ENCODE peak calls at places on chromosome 3, in ten cellular contexts. N is AG04449, O is heart right ventricle, R is A549, Z is fibroblast of mammary gland, E is mesothelial cell of epicardium, V is WTC11, Q is ovary, I is transverse colon, U is fibroblast of lung. T is an unnamed sample.

GRCh38 chr3:52742418-52743041 is 28.2 kb downstream of the NEK4 start:
- DNase-seq in O (no peak), R (peak), V (no peak), Z (peak), N (no peak), Q (no peak), U (peak), I (no peak), E (no peak), T (no peak)

GRCh38 chr3:152021951-152022461 is 148.6 kb downstream of the SUCNR1 start:
- DNase-seq in V (no peak), E (no peak), I (no peak), Z (peak), N (no peak), Q (no peak), R (peak), O (no peak), U (peak), T (no peak)

GRCh38 chr3:43638594-43639447 is 17.0 kb upstream of the ANO10 start:
- DNase-seq in Q (no peak), E (no peak), I (peak), U (peak), R (no peak), O (no peak), V (peak), Z (no peak), N (no peak), T (no peak)

GRCh38 chr3:66858656-66859381 is 139.3 kb upstream of the KBTBD8 start:
- DNase-seq in E (no peak), N (no peak), I (no peak), Q (no peak), O (no peak), V (peak), Z (no peak), R (no peak), U (no peak), T (no peak)

GRCh38 chr3:62876064-62876463 is 848 bp upstream of the CADPS start:
- DNase-seq in Q (peak), E (peak), N (no peak), U (peak), R (no peak), O (peak), Z (peak), I (peak), V (peak), T (no peak)

GRCh38 chr3:122586918-122587317 is 9.5 kb downstream of the PARP15 start:
- DNase-seq in V (no peak), U (no peak), Z (no peak), N (no peak), I (no peak), R (no peak), Q (no peak), E (no peak), O (no peak), T (no peak)

GRCh38 chr3:88824646-88825303 is 282.6 kb upstream of the EPHA3 start:
- DNase-seq in R (no peak), V (no peak), N (no peak), Z (no peak), U (peak), E (no peak), Q (no peak), O (no peak), I (no peak), T (no peak)

GRCh38 chr3:31732548-31732947 is 199.8 kb downstream of the STT3B start:
- DNase-seq in R (no peak), U (no peak), E (no peak), I (no peak), N (no peak), V (no peak), Q (no peak), O (no peak), Z (no peak), T (no peak)

GRCh38 chr3:87901141-87901540 is 157.7 kb downstream of the CGGBP1 start:
- DNase-seq in V (no peak), Z (no peak), R (no peak), N (no peak), Q (no peak), U (no peak), I (no peak), O (no peak), E (no peak), T (no peak)

GRCh38 chr3:102106421-102107097 is 257.2 kb downstream of the NFKBIZ start:
- DNase-seq in Z (peak), Q (no peak), I (no peak), O (no peak), R (no peak), U (peak), V (no peak), N (peak), E (no peak), T (no peak)

GRCh38 chr3:87307805-87308204 is 31.4 kb upstream of the POU1F1 start:
- DNase-seq in Z (peak), V (no peak), Q (no peak), R (no peak), I (no peak), U (no peak), N (no peak), O (no peak), E (no peak), T (no peak)

GRCh38 chr3:129651316-129652202 is 45.1 kb upstream of the PLXND1 start:
- DNase-seq in V (peak), N (peak), I (no peak), Q (peak), Z (peak), O (no peak), E (no peak), U (peak), R (peak), T (no peak)

GRCh38 chr3:171896341-171896740 is 53.2 kb downstream of the TMEM212 start:
- DNase-seq in Z (no peak), V (no peak), R (no peak), O (no peak), Q (no peak), U (no peak), E (no peak), I (no peak), N (no peak), T (no peak)

GRCh38 chr3:50211930-50212329 is 6.9 kb downstream of the SLC38A3 start:
- DNase-seq in I (no peak), Q (no peak), Z (peak), U (no peak), R (no peak), V (no peak), N (no peak), E (no peak), O (no peak), T (no peak)

GRCh38 chr3:155302476-155302875 is 9.0 kb upstream of the STRIT1 start:
- DNase-seq in Q (no peak), R (no peak), N (no peak), E (no peak), I (no peak), U (peak), O (no peak), V (no peak), Z (peak), T (no peak)

GRCh38 chr3:195150194-195151118 is 120.5 kb downstream of the XXYLT1 start:
- DNase-seq in U (peak), O (peak), Z (peak), R (no peak), N (no peak), V (no peak), E (no peak), Q (peak), I (peak), T (no peak)

GRCh38 chr3:157099337-157100078 is 60.4 kb downstream of the CCNL1 start:
- DNase-seq in N (no peak), Z (no peak), O (no peak), V (no peak), E (no peak), U (peak), I (no peak), R (no peak), Q (no peak), T (no peak)

GRCh38 chr3:156516284-156516683 is 38.6 kb downstream of the SSR3 start:
- DNase-seq in R (no peak), I (no peak), N (no peak), O (peak), E (no peak), V (no peak), U (no peak), Z (peak), Q (peak), T (no peak)

GRCh38 chr3:16511561-16512434 is 1.7 kb downstream of the RFTN1 start:
- DNase-seq in O (peak), N (peak), V (no peak), Z (peak), E (no peak), Q (peak), I (peak), U (peak), R (no peak), T (no peak)

GRCh38 chr3:187684880-187685279 is 14.7 kb upstream of the SST start:
- DNase-seq in O (no peak), R (no peak), I (no peak), Z (peak), E (no peak), Q (no peak), N (no peak), U (no peak), V (no peak), T (no peak)

GRCh38 chr3:124995460-124995994 is 60.3 kb downstream of the HEG1 start:
- DNase-seq in Q (peak), Z (peak), N (no peak), V (peak), E (peak), R (peak), I (peak), O (peak), U (peak), T (no peak)

GRCh38 chr3:186722457-186722856 is 5.3 kb downstream of the KNG1 start:
- DNase-seq in N (no peak), I (no peak), U (peak), E (no peak), O (no peak), V (peak), Q (no peak), R (peak), Z (peak), T (no peak)

GRCh38 chr3:65597225-65597951 is 441.3 kb downstream of the MAGI1 start:
- DNase-seq in R (no peak), U (peak), Q (no peak), I (peak), N (no peak), E (peak), V (peak), O (peak), Z (no peak), T (no peak)

GRCh38 chr3:194930439-194931204 is 244.9 kb downstream of the FAM43A start:
- DNase-seq in Q (no peak), E (no peak), U (no peak), I (no peak), R (no peak), Z (peak), V (no peak), N (peak), O (peak), T (no peak)

GRCh38 chr3:39127296-39127906 is 19.9 kb downstream of the TTC21A start:
- DNase-seq in R (no peak), N (no peak), Q (no peak), U (no peak), E (no peak), V (no peak), O (no peak), I (no peak), Z (no peak), T (peak)

GRCh38 chr3:78506581-78507195 is 1261.1 kb downstream of the ROBO1 start:
- DNase-seq in N (no peak), I (no peak), E (no peak), R (no peak), Z (no peak), V (no peak), U (peak), O (no peak), Q (no peak), T (no peak)

GRCh38 chr3:12643724-12644123 is 20.2 kb downstream of the RAF1 start:
- DNase-seq in Q (no peak), V (no peak), Z (no peak), N (no peak), U (no peak), I (no peak), O (no peak), E (no peak), R (no peak), T (no peak)

GRCh38 chr3:99562138-99562537 is 76.3 kb upstream of the COL8A1 start:
- DNase-seq in N (no peak), Q (no peak), R (no peak), Z (peak), I (no peak), V (peak), U (peak), E (no peak), O (no peak), T (no peak)

GRCh38 chr3:127691494-127691893 is 18.7 kb downstream of the ABTB1 start:
- DNase-seq in Q (peak), R (no peak), V (no peak), U (no peak), E (no peak), Z (no peak), N (no peak), I (no peak), O (no peak), T (peak)

GRCh38 chr3:15647629-15648167 is 46.2 kb downstream of the BTD start:
- DNase-seq in Q (no peak), Z (peak), U (peak), E (no peak), R (no peak), I (peak), N (peak), V (no peak), O (peak), T (no peak)

GRCh38 chr3:149969110-149969944 is 1.4 kb downstream of the PFN2 start:
- DNase-seq in Z (peak), N (peak), E (peak), V (peak), R (peak), U (peak), Q (peak), I (peak), O (peak), T (no peak)

GRCh38 chr3:131047582-131047981 is 20.9 kb downstream of the NEK11 start:
- DNase-seq in E (no peak), Q (no peak), N (no peak), V (peak), I (no peak), R (no peak), Z (no peak), O (no peak), U (no peak), T (no peak)
- TF ChIP-seq CTCF in E (no peak), Q (no peak), N (no peak), V (no peak), I (no peak), R (no peak), Z (no peak), O (no peak), U (no peak), T (peak)

DNA sequence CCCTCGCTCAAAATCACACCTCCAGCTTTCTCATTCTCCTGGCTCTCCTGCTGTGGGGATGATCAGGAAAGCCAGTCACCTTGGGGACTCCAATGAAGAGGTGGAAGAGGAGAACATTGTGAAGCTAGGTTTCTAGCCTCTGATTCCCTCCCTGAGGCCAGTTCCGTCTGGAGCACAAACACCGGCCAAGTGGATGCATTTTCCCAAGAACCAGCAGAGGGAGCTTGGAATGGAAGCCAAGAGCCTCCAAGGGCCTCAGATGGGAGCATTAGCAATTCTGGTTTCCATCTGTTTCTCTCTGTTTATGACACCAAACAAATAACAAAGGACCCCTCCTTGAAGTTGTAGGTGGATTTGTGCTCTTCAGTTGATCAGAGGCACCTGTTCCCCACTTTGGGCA is 40.6 kb upstream of the NMNAT3 start:
- DNase-seq in R (peak), V (peak), Q (peak), N (no peak), U (peak), E (no peak), O (peak), Z (peak), I (peak), T (no peak)
- TF ChIP-seq CTCF in R (peak), V (peak), Q (peak), N (peak), U (peak), E (no peak), O (peak), Z (peak), I (peak), T (peak)

GRCh38 chr3:160928183-160928718 is 172.2 kb downstream of the PPM1L start:
- DNase-seq in Z (no peak), N (no peak), I (no peak), U (no peak), E (no peak), Q (no peak), V (no peak), R (no peak), O (no peak), T (no peak)
- TF ChIP-seq CTCF in Z (peak), N (no peak), I (no peak), U (peak), E (no peak), Q (no peak), V (no peak), R (no peak), O (peak), T (peak)

DNA sequence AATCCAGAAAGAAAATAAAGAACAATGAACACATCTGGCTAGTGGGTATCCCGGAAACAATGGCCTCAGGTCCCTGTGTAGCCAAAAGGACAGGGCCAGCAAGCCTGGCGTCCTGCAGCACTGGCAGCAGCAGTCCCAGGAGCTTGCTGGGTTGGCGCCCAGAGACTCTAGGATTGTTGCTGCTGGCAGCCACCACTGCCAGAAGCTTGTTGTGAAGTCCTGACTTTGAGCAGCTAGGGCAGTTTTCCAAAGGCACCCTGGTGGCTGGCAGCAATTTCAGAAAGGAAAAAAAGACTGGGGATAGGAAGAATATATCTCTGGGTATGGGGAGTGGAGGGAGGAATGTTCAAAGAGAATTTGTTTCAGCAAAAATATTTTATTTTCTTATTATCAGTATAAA is 11.3 kb downstream of the SHQ1 start:
- DNase-seq in E (no peak), Q (peak), Z (no peak), R (no peak), V (no peak), U (no peak), I (peak), O (peak), N (no peak), T (no peak)
- TF ChIP-seq CTCF in E (no peak), Q (no peak), Z (no peak), R (no peak), V (no peak), U (no peak), I (no peak), O (no peak), N (no peak), T (peak)

GRCh38 chr3:36705015-36705414 is 59.3 kb downstream of the DCLK3 start:
- DNase-seq in R (no peak), U (no peak), Z (no peak), O (no peak), I (no peak), N (no peak), E (no peak), V (no peak), Q (no peak), T (no peak)

GRCh38 chr3:36710606-36711005 is 53.7 kb downstream of the DCLK3 start:
- DNase-seq in N (no peak), E (no peak), O (no peak), U (no peak), I (no peak), Z (no peak), Q (no peak), V (no peak), R (no peak), T (no peak)

GRCh38 chr3:36709826-36710365 is 54.5 kb downstream of the DCLK3 start:
- DNase-seq in O (no peak), R (no peak), Q (no peak), E (no peak), N (no peak), V (no peak), Z (no peak), U (no peak), I (no peak), T (no peak)

GRCh38 chr3:36709281-36709680 is 55.1 kb downstream of the DCLK3 start:
- DNase-seq in I (no peak), N (no peak), O (no peak), Q (no peak), U (no peak), Z (no peak), E (no peak), V (no peak), R (no peak), T (no peak)

GRCh38 chr3:36707623-36708409 is 56.5 kb downstream of the DCLK3 start:
- DNase-seq in I (no peak), R (peak), U (peak), V (no peak), Q (no peak), O (no peak), Z (peak), E (no peak), N (peak), T (no peak)
- TF ChIP-seq CTCF in I (no peak), R (peak), U (peak), V (no peak), Q (no peak), O (no peak), Z (peak), E (no peak), N (peak), T (peak)

GRCh38 chr3:8970971-8971589 is 7.8 kb upstream of the RAD18 start:
- DNase-seq in E (peak), O (peak), Q (peak), Z (peak), V (peak), U (peak), R (peak), N (no peak), I (peak), T (no peak)
- TF ChIP-seq CTCF in E (peak), O (peak), Q (peak), Z (peak), V (peak), U (peak), R (peak), N (peak), I (peak), T (peak)

GRCh38 chr3:4493931-4494806 is 1.0 kb downstream of the ITPR1 start:
- DNase-seq in Z (peak), O (peak), E (no peak), U (peak), Q (peak), R (no peak), N (no peak), V (peak), I (peak), T (no peak)

GRCh38 chr3:4492240-4493007 is 724 bp upstream of the ITPR1 start:
- DNase-seq in I (peak), R (peak), E (peak), Z (peak), N (no peak), O (peak), Q (peak), V (peak), U (peak), T (no peak)

GRCh38 chr3:4491873-4492239 is 1.3 kb upstream of the ITPR1 start:
- DNase-seq in Z (no peak), U (no peak), N (no peak), R (no peak), O (no peak), E (no peak), I (no peak), Q (no peak), V (no peak), T (no peak)

GRCh38 chr3:4494807-4495200 is 1.7 kb downstream of the ITPR1 start:
- DNase-seq in U (no peak), Z (no peak), Q (no peak), E (no peak), R (no peak), N (no peak), V (no peak), O (no peak), I (no peak), T (no peak)

GRCh38 chr3:4493008-4493930 is at the start of gene ITPR1:
- DNase-seq in Z (peak), E (peak), N (peak), U (peak), O (peak), Q (peak), I (peak), R (peak), V (peak), T (peak)
- TF ChIP-seq CTCF in Z (no peak), E (no peak), N (peak), U (peak), O (no peak), Q (no peak), I (no peak), R (no peak), V (no peak), T (peak)

GRCh38 chr3:9957214-9957613 is 5.0 kb upstream of the PRRT3 start:
- DNase-seq in Q (no peak), R (no peak), U (peak), Z (no peak), V (no peak), N (no peak), O (no peak), I (no peak), E (no peak), T (no peak)
- TF ChIP-seq CTCF in Q (no peak), R (peak), U (peak), Z (peak), V (no peak), N (no peak), O (no peak), I (no peak), E (no peak), T (peak)

T was measured in chondrocyte.